ENCODE peak calls at places on chromosomes 5 and 9, in six cellular contexts. H is neuronal stem cell, V is H9, B is IMR-90, U is H1, X is mesenchymal stem cell. T is an unnamed sample.
A peak's percentile ranks its signal among the peaks of the same experiment; 100 is the strongest.

GRCh38 chr9:111944467-111944866 is 47.9 kb downstream of the UGCG start:
- DNase-seq in H (no peak), V (no peak), B (peak; percentile 74), U (no peak), X (peak; percentile 81), T (no peak)

GRCh38 chr5:140186155-140186753 is 11.3 kb downstream of the CYSTM1 start:
- DNase-seq in H (no peak), V (no peak), B (no peak), U (no peak), X (no peak), T (no peak)

GRCh38 chr9:91234523-91234922 is 127.2 kb downstream of the AUH start:
- DNase-seq in H (no peak), V (no peak), B (peak; percentile 20), U (no peak), X (peak; percentile 29), T (no peak)

GRCh38 chr9:86652696-86653095 is 294.6 kb downstream of the GAS1 start:
- DNase-seq in H (no peak), V (no peak), B (no peak), U (no peak), X (no peak), T (no peak)

GRCh38 chr9:103660830-103661229 is 433.3 kb upstream of the SMC2 start:
- DNase-seq in H (no peak), V (no peak), B (no peak), U (no peak), X (no peak), T (no peak)

GRCh38 chr5:164481270-164481669 is 975.9 kb downstream of the MAT2B start:
- DNase-seq in H (no peak), V (no peak), B (no peak), U (no peak), X (no peak), T (no peak)

GRCh38 chr9:37892063-37892462 is 11.9 kb downstream of the SLC25A51 start:
- DNase-seq in H (no peak), V (no peak), B (no peak), U (no peak), X (no peak), T (no peak)

GRCh38 chr5:139689631-139690384 is 41.7 kb downstream of the CXXC5 start:
- DNase-seq in H (no peak), V (peak; percentile 67), B (no peak), U (no peak), X (peak; percentile 31), T (no peak)

GRCh38 chr5:77396017-77396416 is 96.1 kb downstream of the WDR41 start:
- DNase-seq in H (no peak), V (no peak), B (no peak), U (no peak), X (no peak), T (no peak)

GRCh38 chr5:147403659-147404640 is 105.9 kb downstream of the DPYSL3 start:
- DNase-seq in H (no peak), V (no peak), B (peak; percentile 99), U (no peak), X (peak; percentile 99), T (peak; percentile 49)

GRCh38 chr5:157324237-157324636 is 58.3 kb downstream of the CYFIP2 start:
- DNase-seq in H (no peak), V (peak; percentile 49), B (no peak), U (no peak), X (no peak), T (no peak)

GRCh38 chr5:67094476-67095300 is 101.9 kb downstream of the CD180 start:
- DNase-seq in H (no peak), V (peak; percentile 61), B (peak; percentile 56), U (no peak), X (peak; percentile 84), T (no peak)

GRCh38 chr9:87676976-87677775 is 48.7 kb upstream of the CTSL start:
- DNase-seq in H (no peak), V (peak; percentile 23), B (peak; percentile 4), U (no peak), X (no peak), T (peak; percentile 51)

GRCh38 chr5:179255527-179256228 is 89.6 kb downstream of the ADAMTS2 start:
- DNase-seq in H (no peak), V (peak; percentile 18), B (no peak), U (no peak), X (no peak), T (no peak)

GRCh38 chr9:98333703-98334582 is 78.5 kb upstream of the TBC1D2 start:
- DNase-seq in H (no peak), V (no peak), B (peak; percentile 93), U (no peak), X (peak; percentile 41), T (no peak)

GRCh38 chr9:113228130-113228665 is 6.9 kb downstream of the SLC31A1 start:
- DNase-seq in H (no peak), V (no peak), B (no peak), U (no peak), X (peak; percentile 66), T (no peak)

GRCh38 chr5:73780297-73781080 is 154.5 kb downstream of the ARHGEF28 start:
- DNase-seq in H (no peak), V (no peak), B (no peak), U (no peak), X (no peak), T (no peak)

GRCh38 chr5:74432240-74432639 is 208.3 kb downstream of the ENC1 start:
- DNase-seq in H (no peak), V (no peak), B (no peak), U (no peak), X (no peak), T (no peak)

GRCh38 chr5:79143684-79144379 is 32.2 kb downstream of the BHMT start:
- DNase-seq in H (no peak), V (no peak), B (peak; percentile 34), U (no peak), X (no peak), T (no peak)

GRCh38 chr5:176995896-176996767 is 10.4 kb downstream of the UIMC1 start:
- DNase-seq in H (no peak), V (no peak), B (peak; percentile 79), U (no peak), X (peak; percentile 75), T (peak; percentile 64)

GRCh38 chr5:164504141-164504772 is 998.8 kb downstream of the MAT2B start:
- DNase-seq in H (peak; percentile 56), V (peak; percentile 35), B (peak; percentile 69), U (no peak), X (peak; percentile 61), T (peak; percentile 47)

DNA sequence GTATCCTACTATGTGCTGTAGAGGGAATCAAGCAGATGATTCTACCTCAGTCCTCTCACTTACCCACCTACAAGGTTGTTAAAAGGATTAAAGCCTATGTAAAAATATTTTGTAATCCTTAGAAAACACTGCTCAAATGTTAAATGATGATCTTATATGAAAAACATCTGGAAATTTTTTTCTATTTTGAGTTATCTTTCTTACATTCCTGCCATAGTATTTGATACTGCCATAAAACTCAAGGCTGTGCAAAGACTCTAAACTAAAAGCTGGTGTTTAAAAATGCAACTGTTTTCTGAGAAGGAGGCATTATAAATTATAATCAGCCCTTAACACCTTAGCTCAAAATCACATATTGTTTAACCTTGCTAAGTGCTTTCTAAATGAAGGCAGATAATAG is 474.2 kb downstream of the PRELID2 start:
- DNase-seq in H (no peak), V (no peak), B (peak; percentile 42), U (no peak), X (no peak), T (peak; percentile 44)
- H3K4me2 ChIP-seq in H (no peak overlapping the region), V (no peak overlapping the region), B (no peak overlapping the region), U (no peak overlapping the region), X (no peak overlapping the region), T (no peak overlapping the region)

DNA sequence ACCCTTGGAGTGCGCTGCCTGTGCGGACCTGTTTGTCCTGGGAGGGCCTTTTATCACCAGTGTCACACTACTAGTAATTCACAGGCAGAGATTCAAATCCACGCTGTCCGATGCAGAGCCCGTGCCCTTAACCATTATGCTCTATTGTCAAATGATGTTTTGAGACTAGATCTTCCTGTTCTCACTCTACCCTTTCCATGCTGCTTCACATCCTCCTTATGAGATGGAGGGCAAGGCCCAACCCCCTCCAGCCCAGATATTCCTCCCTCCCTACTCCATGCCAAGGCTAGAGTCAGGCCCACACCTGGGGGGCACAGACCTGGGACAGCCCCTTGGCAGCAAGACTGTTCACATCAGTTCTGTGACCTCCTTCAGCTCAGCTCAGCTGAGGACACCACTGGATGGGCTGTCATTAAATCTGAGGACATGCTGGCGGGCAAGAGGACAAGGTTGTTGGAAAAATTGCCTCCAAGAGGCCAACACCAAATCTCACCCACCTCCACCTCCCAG is 112.9 kb upstream of the SPOCK1 start:
- DNase-seq in H (no peak), V (no peak), B (no peak), U (no peak), X (no peak), T (no peak)
- H3K14ac ChIP-seq in H (no peak overlapping the region), V (no peak overlapping the region), B (no peak overlapping the region), U (no peak overlapping the region), X (no peak overlapping the region), T (no peak overlapping the region)

DNA sequence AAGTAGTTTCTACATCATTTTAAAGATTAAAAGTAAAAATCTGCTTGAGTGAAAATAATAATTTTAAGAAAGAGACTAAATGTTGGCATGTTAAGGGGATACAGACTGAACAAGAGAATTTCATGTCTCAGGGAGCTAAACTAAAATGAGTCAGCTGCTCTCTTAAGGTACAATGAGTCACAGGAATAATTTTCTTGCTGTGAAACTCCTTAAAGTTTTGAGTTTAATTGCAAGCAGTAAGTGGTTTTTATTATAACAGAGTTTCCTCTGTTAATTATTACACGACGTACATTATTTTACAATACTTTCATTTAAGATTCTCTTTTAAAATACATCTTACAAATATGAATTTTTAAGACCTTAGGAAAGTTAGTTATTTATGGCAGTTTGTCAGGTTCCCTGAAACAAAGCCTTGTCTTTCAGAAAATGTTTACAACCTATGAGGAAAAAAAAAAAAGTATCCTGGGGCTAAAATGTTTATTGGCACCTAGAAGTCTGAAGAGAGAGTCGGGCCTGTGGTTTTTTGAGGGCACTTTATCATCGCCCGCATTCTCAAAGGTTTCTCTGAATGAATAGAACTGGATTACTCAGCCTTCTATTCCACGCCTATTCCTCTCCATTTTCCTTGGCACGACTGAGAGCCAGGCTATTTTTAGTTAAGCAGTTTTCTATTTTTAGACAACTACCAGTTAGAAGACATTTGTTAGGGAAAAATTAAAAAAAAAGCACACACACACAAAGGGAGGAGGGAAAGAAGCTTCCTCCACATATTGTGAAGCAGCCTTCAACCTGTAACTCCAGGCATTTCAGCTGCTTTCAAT is 97.4 kb downstream of the MEF2C start:
- DNase-seq in H (no peak), V (no peak), B (peak; percentile 93), U (peak; percentile 5), X (peak; percentile 97), T (peak; percentile 80)
- H3K4me2 ChIP-seq in H (no peak overlapping the region), V (no peak overlapping the region), B (peak overlapping the region; percentile 76), U (no peak overlapping the region), X (peak overlapping the region; percentile 65), T (peak overlapping the region; percentile 23)

DNA sequence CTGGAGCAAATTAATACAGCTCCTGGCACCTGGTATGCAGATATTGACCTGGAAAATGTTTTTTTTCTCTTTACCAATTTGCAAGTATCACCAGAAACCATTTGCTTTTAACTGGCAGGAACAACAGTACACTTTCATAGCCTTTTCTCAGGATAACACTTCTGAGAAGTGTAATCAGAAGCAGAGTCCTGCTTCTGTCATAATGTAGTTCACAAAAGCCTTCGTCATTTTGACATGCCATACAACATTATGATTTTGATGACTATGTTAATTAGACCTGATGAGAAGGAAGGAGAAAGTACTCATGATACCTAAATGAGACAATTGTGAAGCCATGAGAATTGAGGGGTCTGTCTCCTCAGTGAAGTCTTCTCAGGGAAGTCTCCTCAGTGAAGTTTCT is 41.1 kb upstream of the CARTPT start:
- DNase-seq in H (no peak), V (no peak), B (no peak), U (no peak), X (no peak), T (no peak)
- H3K14ac ChIP-seq in H (no peak overlapping the region), V (no peak overlapping the region), B (no peak overlapping the region), U (no peak overlapping the region), X (no peak overlapping the region), T (no peak overlapping the region)

T was measured in trophoblast cell.